ENCODE peak calls at places on chromosomes 3 and 15, in seven cellular contexts. F, N, O, K, M, W and T are unnamed samples.

GRCh38 chr15:48046813-48047483 is 73.8 kb upstream of the SLC24A5 start:
- DNase-seq in O (no peak), W (no peak), F (no peak), M (no peak), N (no peak), K (no peak), T (no peak)

GRCh38 chr3:192122832-192123594 is 604.3 kb downstream of the FGF12 start:
- DNase-seq in F (no peak), W (no peak), K (no peak), M (no peak), O (no peak), N (peak; percentile 53), T (no peak)

GRCh38 chr3:186207515-186207914 is 98.6 kb upstream of the ETV5 start:
- DNase-seq in W (no peak), N (no peak), F (no peak), M (no peak), O (no peak), K (no peak), T (no peak)

GRCh38 chr15:26065723-26066122 is 202.6 kb upstream of the ATP10A start:
- DNase-seq in K (no peak), M (no peak), O (no peak), W (no peak), N (no peak), F (no peak), T (no peak)

GRCh38 chr3:98325055-98325454 is 28.6 kb upstream of the OR5K4 start:
- DNase-seq in W (no peak), F (no peak), K (no peak), N (no peak), O (no peak), M (no peak), T (no peak)

GRCh38 chr3:190225186-190225692 is 97.0 kb downstream of the CLDN1 start:
- DNase-seq in O (no peak), K (no peak), M (no peak), N (no peak), W (no peak), F (no peak), T (no peak)

GRCh38 chr15:33028495-33028894 is 166.0 kb downstream of the FMN1 start:
- DNase-seq in O (no peak), K (no peak), W (no peak), N (no peak), M (no peak), F (no peak), T (no peak)

GRCh38 chr3:118838871-118839270 is 195.8 kb downstream of the IGSF11 start:
- DNase-seq in K (no peak), N (no peak), W (no peak), M (no peak), F (no peak), O (no peak), T (no peak)

GRCh38 chr3:179898024-179898423 is 138.7 kb downstream of the PEX5L start:
- DNase-seq in M (no peak), O (no peak), N (no peak), K (peak; percentile 10), W (no peak), F (no peak), T (no peak)

GRCh38 chr3:9310043-9310442 is 52.8 kb upstream of the THUMPD3 start:
- DNase-seq in N (no peak), W (no peak), F (no peak), O (no peak), M (no peak), K (no peak), T (no peak)

GRCh38 chr3:128895843-128896365 is 16.5 kb downstream of the ACAD9 start:
- DNase-seq in F (no peak), N (no peak), W (no peak), O (no peak), M (no peak), K (no peak), T (no peak)

GRCh38 chr15:100671858-100672543 is 69.6 kb downstream of the ASB7 start:
- DNase-seq in O (no peak), M (no peak), F (no peak), N (no peak), W (no peak), K (no peak), T (peak; percentile 69)

GRCh38 chr3:66038726-66039589 is at the start of gene MAGI1:
- DNase-seq in W (peak; percentile 91), F (peak; percentile 74), O (no peak), K (peak; percentile 59), M (peak; percentile 91), N (no peak), T (peak; percentile 96)

GRCh38 chr3:83065861-83066260 is 1304.4 kb upstream of the GBE1 start:
- DNase-seq in W (no peak), F (no peak), K (no peak), O (no peak), M (no peak), N (no peak), T (no peak)

GRCh38 chr3:13171704-13172643 is 98.7 kb upstream of the IQSEC1 start:
- DNase-seq in N (no peak), F (no peak), O (no peak), K (no peak), M (no peak), W (peak; percentile 45), T (no peak)

GRCh38 chr3:32045091-32045964 is 61.1 kb upstream of the GPD1L start:
- DNase-seq in O (no peak), K (no peak), M (no peak), N (no peak), F (no peak), W (no peak), T (peak; percentile 26)

GRCh38 chr3:114310701-114311100 is 16.9 kb downstream of the TIGIT start:
- DNase-seq in W (no peak), F (no peak), N (no peak), O (no peak), K (peak; percentile 32), M (no peak), T (no peak)

GRCh38 chr3:169133178-169134161 is 530.0 kb downstream of the MECOM start:
- DNase-seq in N (no peak), W (no peak), O (no peak), M (no peak), K (no peak), F (no peak), T (no peak)

GRCh38 chr3:164479406-164479805 is 598.9 kb downstream of the SI start:
- DNase-seq in M (no peak), W (no peak), N (no peak), F (no peak), O (no peak), K (no peak), T (no peak)

GRCh38 chr3:107062787-107063186 is 314.5 kb upstream of the CCDC54 start:
- DNase-seq in O (no peak), N (no peak), W (no peak), K (no peak), F (no peak), M (no peak), T (no peak)

GRCh38 chr3:147418352-147418751 is 9.2 kb downstream of the ZIC1 start:
- DNase-seq in N (no peak), K (no peak), O (no peak), M (no peak), F (no peak), W (no peak), T (no peak)

GRCh38 chr3:121869731-121870130 is 24.5 kb upstream of the SLC15A2 start:
- DNase-seq in F (no peak), N (no peak), O (no peak), K (no peak), W (no peak), M (no peak), T (no peak)

GRCh38 chr3:70771426-70772147 is 459.1 kb upstream of the MDFIC2 start:
- DNase-seq in N (no peak), F (no peak), K (no peak), W (no peak), O (no peak), M (no peak), T (no peak)

GRCh38 chr15:77421370-77421700 is 647 bp downstream of the HMG20A start:
- DNase-seq in W (no peak), M (no peak), O (no peak), K (peak; percentile 4), N (no peak), F (no peak), T (no peak)

GRCh38 chr3:23183731-23184130 is 19.4 kb upstream of the UBE2E2 start:
- DNase-seq in F (no peak), N (no peak), O (no peak), W (no peak), K (no peak), M (no peak), T (no peak)

GRCh38 chr15:79609501-79609900 is 177.4 kb downstream of the MINAR1 start:
- DNase-seq in N (no peak), O (no peak), W (no peak), F (no peak), M (no peak), K (no peak), T (no peak)

GRCh38 chr3:23103764-23104163 is 99.4 kb upstream of the UBE2E2 start:
- DNase-seq in M (no peak), N (no peak), K (no peak), W (no peak), O (no peak), F (no peak), T (no peak)

GRCh38 chr15:58526647-58527192 is 94.9 kb downstream of the LIPC start:
- DNase-seq in F (no peak), N (no peak), O (no peak), K (no peak), W (no peak), M (no peak), T (peak; percentile 67)

GRCh38 chr15:38853608-38854007 is 289.0 kb upstream of the RASGRP1 start:
- DNase-seq in M (no peak), K (peak; percentile 35), O (peak; percentile 9), N (no peak), W (no peak), F (no peak), T (no peak)